ENCODE peak calls at places on chromosomes 4 and X, in six cellular contexts. One of them, this sample, is unnamed.

GRCh38 chrX:31580227-31580626 is 508.4 kb upstream of the FTHL17 start:
- DNase-seq in GM23248: peak
- DNase-seq in H9: no peak
- DNase-seq in neuronal stem cell: no peak
- DNase-seq in fibroblast of lung: no peak
- DNase-seq in HCT116: no peak
- DNase-seq in this sample: no peak

GRCh38 chr4:23368081-23368697 is 521.7 kb downstream of the PPARGC1A start:
- DNase-seq in H9: peak
- DNase-seq in fibroblast of lung: peak
- DNase-seq in GM23248: no peak
- DNase-seq in HCT116: no peak
- DNase-seq in neuronal stem cell: peak
- DNase-seq in this sample: peak

GRCh38 chr4:20456416-20456815 is 204.7 kb downstream of the SLIT2 start:
- DNase-seq in neuronal stem cell: no peak
- DNase-seq in HCT116: no peak
- DNase-seq in GM23248: peak
- DNase-seq in fibroblast of lung: no peak
- DNase-seq in H9: no peak
- DNase-seq in this sample: no peak

GRCh38 chrX:64580035-64580434 is 184.8 kb upstream of the MTMR8 start:
- DNase-seq in H9: peak
- DNase-seq in neuronal stem cell: no peak
- DNase-seq in fibroblast of lung: no peak
- DNase-seq in GM23248: no peak
- DNase-seq in HCT116: no peak
- DNase-seq in this sample: no peak

GRCh38 chr4:77493120-77493767 is 112.4 kb upstream of the CXCL13 start:
- DNase-seq in fibroblast of lung: no peak
- DNase-seq in neuronal stem cell: no peak
- DNase-seq in H9: no peak
- DNase-seq in HCT116: no peak
- DNase-seq in GM23248: no peak
- DNase-seq in this sample: no peak

GRCh38 chr4:169485084-169485483 is 127.3 kb downstream of the NEK1 start:
- DNase-seq in HCT116: no peak
- DNase-seq in H9: no peak
- DNase-seq in fibroblast of lung: peak
- DNase-seq in GM23248: peak
- DNase-seq in neuronal stem cell: no peak
- DNase-seq in this sample: no peak

GRCh38 chr4:79014230-79014629 is 75.0 kb upstream of the PAQR3 start:
- DNase-seq in neuronal stem cell: no peak
- DNase-seq in HCT116: no peak
- DNase-seq in fibroblast of lung: no peak
- DNase-seq in H9: no peak
- DNase-seq in GM23248: no peak
- DNase-seq in this sample: no peak

GRCh38 chr4:17164656-17165055 is 266.2 kb upstream of the LDB2 start:
- DNase-seq in fibroblast of lung: peak
- DNase-seq in GM23248: peak
- DNase-seq in H9: no peak
- DNase-seq in HCT116: no peak
- DNase-seq in neuronal stem cell: no peak
- DNase-seq in this sample: no peak

GRCh38 chrX:94361241-94361640 is 687.2 kb downstream of the FAM133A start:
- DNase-seq in neuronal stem cell: no peak
- DNase-seq in GM23248: no peak
- DNase-seq in HCT116: no peak
- DNase-seq in H9: no peak
- DNase-seq in fibroblast of lung: no peak
- DNase-seq in this sample: no peak

GRCh38 chrX:2965965-2966364 is 36.8 kb upstream of the ARSD start:
- DNase-seq in H9: no peak
- DNase-seq in fibroblast of lung: no peak
- DNase-seq in GM23248: no peak
- DNase-seq in HCT116: no peak
- DNase-seq in neuronal stem cell: no peak
- DNase-seq in this sample: no peak
- H2AFZ ChIP-seq in H9: no peak
- H2AFZ ChIP-seq in fibroblast of lung: no peak
- H2AFZ ChIP-seq in GM23248: no peak
- H2AFZ ChIP-seq in HCT116: no peak
- H2AFZ ChIP-seq in neuronal stem cell: no peak
- H2AFZ ChIP-seq in this sample: no peak

GRCh38 chr4:102438873-102439614 is 62.1 kb upstream of the NFKB1 start:
- DNase-seq in HCT116: no peak
- DNase-seq in neuronal stem cell: no peak
- DNase-seq in GM23248: peak
- DNase-seq in fibroblast of lung: peak
- DNase-seq in H9: no peak
- DNase-seq in this sample: no peak
- H2AFZ ChIP-seq in HCT116: peak
- H2AFZ ChIP-seq in neuronal stem cell: peak
- H2AFZ ChIP-seq in GM23248: peak
- H2AFZ ChIP-seq in fibroblast of lung: no peak
- H2AFZ ChIP-seq in H9: peak
- H2AFZ ChIP-seq in this sample: no peak

GRCh38 chr4:163447481-163447880 is 26.1 kb downstream of the TKTL2 start:
- DNase-seq in GM23248: no peak
- DNase-seq in fibroblast of lung: no peak
- DNase-seq in H9: no peak
- DNase-seq in HCT116: no peak
- DNase-seq in neuronal stem cell: no peak
- DNase-seq in this sample: no peak

DNA sequence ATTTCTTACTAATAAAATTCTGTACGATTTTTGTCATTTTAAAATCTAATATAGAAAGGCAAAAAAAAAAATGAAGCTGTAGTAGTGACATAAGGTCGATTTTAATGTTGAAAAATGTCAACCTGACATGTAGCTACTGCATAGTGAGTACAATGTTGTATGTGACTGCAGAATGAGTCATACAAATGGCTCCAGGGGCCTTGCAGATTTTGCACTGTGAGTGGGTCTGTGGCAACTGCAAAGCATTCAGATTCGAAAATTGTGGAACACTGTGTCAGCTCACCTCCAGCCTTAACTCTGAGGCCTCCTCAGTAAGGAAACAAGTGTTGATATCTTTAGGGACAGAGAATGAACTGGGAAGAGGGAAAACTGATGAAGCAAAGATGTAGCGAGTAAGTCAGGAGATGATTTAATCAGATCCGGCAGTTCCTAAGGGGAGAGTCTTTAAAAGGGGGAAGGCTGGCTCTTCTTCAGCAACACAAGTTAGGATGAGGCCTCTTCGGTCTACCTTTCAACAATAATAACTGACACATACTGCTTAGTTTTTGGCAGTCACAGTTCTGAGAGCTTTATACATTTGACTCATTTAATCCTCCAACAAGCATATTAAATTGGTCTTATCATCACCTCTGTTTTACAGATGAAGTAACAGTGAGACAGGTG is 24.9 kb downstream of the TKTL2 start:
- DNase-seq in GM23248: peak
- DNase-seq in H9: no peak
- DNase-seq in HCT116: no peak
- DNase-seq in fibroblast of lung: peak
- DNase-seq in neuronal stem cell: no peak
- DNase-seq in this sample: no peak
- H2AFZ ChIP-seq in GM23248: peak
- H2AFZ ChIP-seq in H9: no peak
- H2AFZ ChIP-seq in HCT116: peak
- H2AFZ ChIP-seq in fibroblast of lung: no peak
- H2AFZ ChIP-seq in neuronal stem cell: peak
- H2AFZ ChIP-seq in this sample: no peak

GRCh38 chr4:164931551-164932324 is 45.7 kb downstream of the TRIM61 start:
- DNase-seq in HCT116: no peak
- DNase-seq in neuronal stem cell: no peak
- DNase-seq in fibroblast of lung: no peak
- DNase-seq in H9: no peak
- DNase-seq in GM23248: peak
- DNase-seq in this sample: no peak
- H2AFZ ChIP-seq in HCT116: no peak
- H2AFZ ChIP-seq in neuronal stem cell: no peak
- H2AFZ ChIP-seq in fibroblast of lung: no peak
- H2AFZ ChIP-seq in H9: no peak
- H2AFZ ChIP-seq in GM23248: peak
- H2AFZ ChIP-seq in this sample: no peak

DNA sequence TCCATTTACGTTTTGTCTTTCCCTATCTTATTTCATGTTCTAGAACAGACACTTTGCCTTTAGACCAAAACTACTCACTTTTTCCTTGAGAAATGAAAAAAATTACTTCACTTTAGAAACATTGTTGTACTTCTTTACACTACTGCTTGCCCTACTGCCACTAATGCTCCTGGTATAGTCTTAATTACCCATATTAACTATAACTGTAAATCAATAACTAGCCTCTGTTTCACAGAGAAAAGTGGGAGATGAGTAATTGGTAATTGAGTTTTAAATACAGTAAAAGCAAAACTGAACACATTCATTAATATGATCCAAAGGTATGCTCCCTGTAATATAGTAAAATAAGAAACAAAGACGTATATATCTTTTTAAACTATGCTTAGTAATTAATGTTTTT is 111.1 kb upstream of the JADE1 start:
- DNase-seq in neuronal stem cell: no peak
- DNase-seq in fibroblast of lung: no peak
- DNase-seq in HCT116: no peak
- DNase-seq in GM23248: no peak
- DNase-seq in H9: no peak
- DNase-seq in this sample: no peak
- H2AFZ ChIP-seq in neuronal stem cell: no peak
- H2AFZ ChIP-seq in fibroblast of lung: no peak
- H2AFZ ChIP-seq in HCT116: no peak
- H2AFZ ChIP-seq in GM23248: no peak
- H2AFZ ChIP-seq in H9: no peak
- H2AFZ ChIP-seq in this sample: no peak

DNA sequence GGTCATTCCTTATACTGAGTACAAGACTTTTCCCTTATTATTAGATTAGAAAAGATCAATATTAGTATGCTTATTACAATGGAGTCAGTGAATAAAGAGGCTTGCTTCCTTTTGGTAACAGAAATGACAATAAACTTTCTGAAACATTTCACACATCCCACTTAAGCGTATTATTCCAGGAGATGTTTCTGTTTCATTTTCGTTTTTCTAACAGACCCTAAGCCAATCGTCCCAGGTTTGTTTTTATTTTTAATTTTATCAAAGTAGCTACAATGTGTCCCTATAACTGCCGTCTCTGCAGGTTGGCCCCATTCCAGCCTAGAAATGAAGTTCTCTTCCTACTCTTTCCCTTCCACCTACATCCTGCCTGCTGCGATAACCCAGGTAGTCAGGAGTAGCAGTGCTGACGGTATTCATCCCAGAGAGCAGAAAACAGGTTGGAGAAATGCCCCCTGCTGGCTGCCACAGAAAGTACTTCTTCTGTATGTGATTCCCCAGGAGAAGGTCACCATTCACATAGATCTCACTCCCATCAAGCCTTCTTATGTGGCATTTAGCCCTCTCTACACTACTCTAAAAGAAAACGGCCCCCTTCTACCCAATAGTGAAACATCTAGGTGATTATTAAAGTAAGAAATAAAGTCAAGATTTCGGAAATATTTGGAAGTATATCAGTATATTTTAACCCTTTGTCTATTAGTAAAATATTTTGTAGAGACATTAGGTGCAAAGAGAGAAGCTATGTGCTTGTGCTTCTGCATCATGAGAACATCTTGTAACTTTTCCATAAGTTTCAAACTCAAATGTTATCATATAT is 40.4 kb downstream of the ENPEP start:
- DNase-seq in HCT116: peak
- DNase-seq in fibroblast of lung: peak
- DNase-seq in neuronal stem cell: peak
- DNase-seq in H9: peak
- DNase-seq in GM23248: peak
- DNase-seq in this sample: peak
- H2AFZ ChIP-seq in HCT116: peak
- H2AFZ ChIP-seq in fibroblast of lung: peak
- H2AFZ ChIP-seq in neuronal stem cell: no peak
- H2AFZ ChIP-seq in H9: no peak
- H2AFZ ChIP-seq in GM23248: peak
- H2AFZ ChIP-seq in this sample: peak

GRCh38 chr4:189740873-189741272 is 199.8 kb upstream of the FRG1 start:
- DNase-seq in neuronal stem cell: no peak
- DNase-seq in HCT116: no peak
- DNase-seq in fibroblast of lung: no peak
- DNase-seq in H9: no peak
- DNase-seq in GM23248: no peak
- DNase-seq in this sample: no peak
- H2AFZ ChIP-seq in neuronal stem cell: no peak
- H2AFZ ChIP-seq in HCT116: no peak
- H2AFZ ChIP-seq in fibroblast of lung: no peak
- H2AFZ ChIP-seq in H9: no peak
- H2AFZ ChIP-seq in GM23248: no peak
- H2AFZ ChIP-seq in this sample: no peak